ENCODE peak calls at places on chromosome 10, in five cellular contexts. C is NCI-H1436, X is GM18507, S is GOT3, T is hepatocyte. H is an unnamed sample.

GRCh38 chr10:74930962-74931361 is 104.6 kb downstream of the KAT6B start:
- DNase-seq in C (peak), X (no peak), S (no peak), T (no peak), H (no peak)

GRCh38 chr10:77912576-77912975 is 14.0 kb downstream of the DLG5 start:
- DNase-seq in C (no peak), X (no peak), S (no peak), T (no peak), H (no peak)

GRCh38 chr10:35208536-35208935 is 81.9 kb downstream of the CREM start:
- DNase-seq in C (no peak), X (no peak), S (no peak), T (no peak), H (no peak)

GRCh38 chr10:100019824-100020160 is 10.0 kb upstream of the DNMBP start:
- DNase-seq in C (no peak), X (no peak), S (no peak), T (peak), H (peak)

GRCh38 chr10:75400769-75401568 is 595 bp downstream of the ZNF503 start:
- DNase-seq in C (peak), X (no peak), S (no peak), T (peak), H (no peak)

GRCh38 chr10:70440296-70441160 is 953 bp downstream of the NODAL start:
- DNase-seq in C (no peak), X (no peak), S (no peak), T (no peak), H (no peak)

GRCh38 chr10:44071479-44071878 is 313.4 kb downstream of the CXCL12 start:
- DNase-seq in C (no peak), X (no peak), S (no peak), T (no peak), H (no peak)

GRCh38 chr10:51879238-51879637 is 179.8 kb upstream of the CSTF2T start:
- DNase-seq in C (no peak), X (no peak), S (no peak), T (peak), H (no peak)

GRCh38 chr10:122054046-122055025 is 65.4 kb downstream of the TACC2 start:
- DNase-seq in C (no peak), X (no peak), S (no peak), T (peak), H (peak)